ENCODE peak calls at places on chromosomes 6 and 20, in six cellular contexts. N is AML-193, R is testis, F is fibroblast of the conjunctiva, I is adrenal gland, Z is neural crest cell. U is an unnamed sample.

GRCh38 chr6:122476131-122476530 is 4.5 kb upstream of the SERINC1 start:
- DNase-seq in N (peak; percentile 67), I (no peak), F (no peak), Z (no peak), R (no peak), U (no peak)

GRCh38 chr6:106448000-106448426 is 87.5 kb downstream of the CRYBG1 start:
- DNase-seq in Z (no peak), N (peak; percentile 99), F (no peak), I (peak; percentile 22), R (peak; percentile 16), U (peak; percentile 30)

GRCh38 chr6:100464910-100465700 is at the start of gene SIM1:
- DNase-seq in F (peak; percentile 41), N (no peak), R (peak; percentile 84), I (no peak), Z (peak; percentile 58), U (no peak)

GRCh38 chr6:152605901-152606390 is 31.2 kb downstream of the SYNE1 start:
- DNase-seq in N (no peak), I (no peak), Z (no peak), F (no peak), R (no peak), U (no peak)

GRCh38 chr6:142784344-142784743 is 160.6 kb downstream of the HIVEP2 start:
- DNase-seq in Z (no peak), F (no peak), I (no peak), N (no peak), R (no peak), U (no peak)

GRCh38 chr20:5918856-5919633 is 31.3 kb downstream of the TRMT6 start:
- DNase-seq in R (no peak), F (peak; percentile 1), I (no peak), N (peak; percentile 40), Z (no peak), U (no peak)

GRCh38 chr20:9807176-9807575 is 31.7 kb downstream of the PAK5 start:
- DNase-seq in N (no peak), F (no peak), I (no peak), R (no peak), Z (no peak), U (no peak)

GRCh38 chr6:38612386-38612965 is 27.3 kb downstream of the BTBD9 start:
- DNase-seq in I (no peak), F (peak; percentile 4), N (no peak), R (no peak), Z (no peak), U (no peak)

GRCh38 chr6:3411967-3412778 is 44.7 kb downstream of the SLC22A23 start:
- DNase-seq in N (no peak), I (no peak), Z (no peak), F (no peak), R (no peak), U (no peak)

GRCh38 chr6:129521946-129522345 is 188.0 kb downstream of the ARHGAP18 start:
- DNase-seq in I (no peak), Z (no peak), F (no peak), N (no peak), R (no peak), U (no peak)

GRCh38 chr6:6738922-6739717 is 150.6 kb downstream of the LY86 start:
- DNase-seq in I (peak; percentile 11), R (no peak), N (no peak), Z (no peak), F (no peak), U (no peak)

U was measured in lung.